ENCODE peak calls at places on chromosomes 1 and 21, in four cellular contexts. V, J, K and P are unnamed samples.
A peak's percentile ranks its signal among the peaks of the same experiment; 100 is the strongest.

GRCh38 chr1:109910963-109911798 is 532 bp downstream of the CSF1 start:
- DNase-seq in K (no peak), V (no peak), J (no peak), P (peak; percentile 79)

GRCh38 chr1:97097404-97097925 is 375.9 kb downstream of the PTBP2 start:
- DNase-seq in V (no peak), J (no peak), K (no peak), P (no peak)

GRCh38 chr1:93061895-93062792 is 16.9 kb upstream of the MTF2 start:
- DNase-seq in J (peak; percentile 36), V (no peak), K (peak; percentile 54), P (peak; percentile 53)

GRCh38 chr1:18927082-18927653 is 24.8 kb upstream of the ALDH4A1 start:
- DNase-seq in J (no peak), K (no peak), V (no peak), P (no peak)

GRCh38 chr1:164821648-164822047 is 262.7 kb downstream of the PBX1 start:
- DNase-seq in K (no peak), J (no peak), V (no peak), P (no peak)

GRCh38 chr1:115459161-115459560 is 121.1 kb upstream of the NGF start:
- DNase-seq in V (no peak), J (no peak), K (no peak), P (no peak)

GRCh38 chr1:216346521-216346920 is 76.7 kb downstream of the USH2A start:
- DNase-seq in K (no peak), V (no peak), J (no peak), P (no peak)

GRCh38 chr21:45460011-45460565 is 55.1 kb downstream of the COL18A1 start:
- DNase-seq in V (no peak), J (no peak), K (no peak), P (no peak)

GRCh38 chr1:157158967-157159366 is 20.8 kb upstream of the ETV3 start:
- DNase-seq in K (no peak), J (no peak), V (no peak), P (no peak)

GRCh38 chr21:44753357-44753756 is 42.0 kb upstream of the TSPEAR start:
- DNase-seq in K (no peak), J (no peak), V (no peak), P (no peak)

GRCh38 chr1:183098349-183098748 is 75.1 kb downstream of the LAMC1 start:
- DNase-seq in K (peak; percentile 37), V (no peak), J (no peak), P (no peak)

GRCh38 chr1:179774033-179774432 is 30.9 kb downstream of the FAM163A start:
- DNase-seq in J (no peak), K (no peak), V (no peak), P (no peak)

GRCh38 chr1:116001739-116002487 is 25.6 kb downstream of the SLC22A15 start:
- DNase-seq in V (no peak), K (no peak), J (no peak), P (no peak)

GRCh38 chr1:165877411-165877810 is 50.0 kb downstream of the UCK2 start:
- DNase-seq in K (no peak), V (no peak), J (no peak), P (no peak)

GRCh38 chr21:41220208-41220733 is 52.3 kb downstream of the BACE2 start:
- DNase-seq in J (no peak), K (no peak), V (no peak), P (no peak)

GRCh38 chr1:42951588-42951987 is 7.1 kb downstream of the SLC2A1 start:
- DNase-seq in J (no peak), V (no peak), K (no peak), P (no peak)

GRCh38 chr1:24640288-24640687 is 2.8 kb upstream of the SRRM1 start:
- DNase-seq in J (no peak), V (no peak), K (peak; percentile 26), P (peak; percentile 53)

GRCh38 chr1:174789399-174789798 is 210.3 kb upstream of the CACYBP start:
- DNase-seq in V (no peak), K (no peak), J (peak; percentile 81), P (peak; percentile 21)

GRCh38 chr1:63662846-63663245 is 69.6 kb downstream of the PGM1 start:
- DNase-seq in K (no peak), J (peak; percentile 64), V (peak; percentile 75), P (no peak)

GRCh38 chr1:119321661-119322419 is 46.7 kb upstream of the HAO2 start:
- DNase-seq in J (no peak), V (no peak), K (no peak), P (no peak)

GRCh38 chr1:1858382-1859086 is 32.4 kb downstream of the GNB1 start:
- DNase-seq in V (peak; percentile 62), K (peak; percentile 62), J (peak; percentile 81), P (peak; percentile 74)

GRCh38 chr1:27727126-27727525 is 1.4 kb downstream of the FAM76A start:
- DNase-seq in V (no peak), K (no peak), J (peak; percentile 66), P (no peak)

GRCh38 chr21:21396424-21396823 is 398.2 kb downstream of the NCAM2 start:
- DNase-seq in V (no peak), K (no peak), J (no peak), P (no peak)

GRCh38 chr1:222711319-222712252 is 705 bp downstream of the AIDA start:
- DNase-seq in J (peak; percentile 57), V (peak; percentile 55), K (peak; percentile 23), P (peak; percentile 86)

GRCh38 chr21:24420694-24421093 is 1186.6 kb downstream of the MRPL39 start:
- DNase-seq in V (no peak), J (no peak), K (no peak), P (no peak)

GRCh38 chr1:100530901-100531487 is 6.9 kb upstream of the GPR88 start:
- DNase-seq in K (no peak), J (peak; percentile 83), V (no peak), P (no peak)

GRCh38 chr1:67213164-67213563 is 46.9 kb downstream of the IL23R start:
- DNase-seq in K (peak; percentile 36), V (peak; percentile 7), J (peak; percentile 17), P (peak; percentile 22)

GRCh38 chr1:30723296-30723897 is at the start of gene MATN1:
- DNase-seq in J (no peak), V (no peak), K (no peak), P (no peak)

GRCh38 chr1:94552071-94552586 is 10.6 kb upstream of the F3 start:
- DNase-seq in V (no peak), K (peak; percentile 73), J (peak; percentile 44), P (no peak)

DNA sequence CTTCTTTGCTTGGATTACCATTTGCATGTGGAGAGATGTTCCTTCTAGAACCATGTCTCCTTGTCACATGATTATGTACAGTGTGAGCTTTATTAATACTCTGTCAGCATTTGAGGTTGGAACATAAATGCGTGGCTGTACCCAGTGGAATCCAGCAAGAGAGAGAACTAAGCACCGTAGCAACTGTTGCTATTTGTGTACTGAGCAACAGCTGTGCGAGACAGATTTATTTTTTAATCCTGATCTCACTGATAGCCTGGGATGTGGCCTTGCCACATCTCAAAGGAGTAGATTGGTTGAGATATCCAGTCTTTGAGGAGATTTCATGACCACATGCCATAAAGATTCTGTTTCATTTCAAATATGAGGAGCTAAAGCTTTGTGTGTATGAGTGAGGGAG is 43.4 kb downstream of the KIF1B start:
- DNase-seq in J (peak; percentile 90), V (peak; percentile 12), K (no peak), P (no peak)
- TF ChIP-seq MAZ in J (peak; percentile 9), V (no peak), K (no peak), P (no peak)

GRCh38 chr1:220046052-220046930 is at the start of gene EPRS1:
- DNase-seq in V (peak; percentile 93), J (peak; percentile 99), K (peak; percentile 93), P (peak; percentile 97)

GRCh38 chr1:220045356-220046051 is 801 bp downstream of the EPRS1 start:
- DNase-seq in J (no peak), V (peak; percentile 33), K (peak; percentile 4), P (peak; percentile 29)

GRCh38 chr1:220040028-220040596 is 6.2 kb downstream of the EPRS1 start:
- DNase-seq in V (no peak), K (no peak), J (no peak), P (no peak)

GRCh38 chr1:220043646-220044045 is 2.7 kb downstream of the EPRS1 start:
- DNase-seq in J (no peak), V (no peak), K (no peak), P (no peak)

GRCh38 chr1:220044683-220045355 is 1.5 kb downstream of the EPRS1 start:
- DNase-seq in V (no peak), K (peak; percentile 3), J (no peak), P (no peak)
- TF ChIP-seq MAZ in V (no peak), K (no peak), J (no peak), P (no peak)

GRCh38 chr1:155944396-155944728 is 2.9 kb downstream of the RXFP4 start:
- DNase-seq in J (no peak), K (no peak), V (no peak), P (no peak)
- TF ChIP-seq MAZ in J (no peak), K (no peak), V (no peak), P (no peak)

GRCh38 chr1:243580072-243580471 is 270.0 kb downstream of the AKT3 start:
- DNase-seq in J (peak; percentile 24), V (no peak), K (no peak), P (no peak)
- TF ChIP-seq MAZ in J (no peak), V (no peak), K (no peak), P (no peak)

DNA sequence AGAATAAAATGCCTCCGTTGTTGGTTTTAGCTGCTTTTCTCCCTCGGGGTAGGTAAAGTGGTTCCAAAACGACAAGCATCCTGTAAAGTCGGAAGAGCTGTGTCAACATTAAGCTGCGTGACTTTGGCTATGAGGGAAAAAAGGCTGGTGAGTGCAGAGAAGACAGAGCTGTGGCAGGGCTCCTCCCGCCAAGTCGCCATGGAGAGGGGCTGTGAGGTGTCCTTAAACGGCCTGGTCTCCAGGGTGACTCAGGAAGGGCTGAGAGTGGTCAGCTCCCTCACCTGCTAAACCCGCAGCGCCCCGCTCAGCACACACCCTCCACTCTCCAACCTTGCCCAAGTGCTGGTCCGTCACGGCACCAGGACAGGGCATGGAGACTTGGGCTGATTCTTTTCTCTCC is 91.6 kb upstream of the SAMD11 start:
- DNase-seq in V (no peak), J (no peak), K (no peak), P (no peak)
- TF ChIP-seq MAZ in V (no peak), J (no peak), K (no peak), P (no peak)

DNA sequence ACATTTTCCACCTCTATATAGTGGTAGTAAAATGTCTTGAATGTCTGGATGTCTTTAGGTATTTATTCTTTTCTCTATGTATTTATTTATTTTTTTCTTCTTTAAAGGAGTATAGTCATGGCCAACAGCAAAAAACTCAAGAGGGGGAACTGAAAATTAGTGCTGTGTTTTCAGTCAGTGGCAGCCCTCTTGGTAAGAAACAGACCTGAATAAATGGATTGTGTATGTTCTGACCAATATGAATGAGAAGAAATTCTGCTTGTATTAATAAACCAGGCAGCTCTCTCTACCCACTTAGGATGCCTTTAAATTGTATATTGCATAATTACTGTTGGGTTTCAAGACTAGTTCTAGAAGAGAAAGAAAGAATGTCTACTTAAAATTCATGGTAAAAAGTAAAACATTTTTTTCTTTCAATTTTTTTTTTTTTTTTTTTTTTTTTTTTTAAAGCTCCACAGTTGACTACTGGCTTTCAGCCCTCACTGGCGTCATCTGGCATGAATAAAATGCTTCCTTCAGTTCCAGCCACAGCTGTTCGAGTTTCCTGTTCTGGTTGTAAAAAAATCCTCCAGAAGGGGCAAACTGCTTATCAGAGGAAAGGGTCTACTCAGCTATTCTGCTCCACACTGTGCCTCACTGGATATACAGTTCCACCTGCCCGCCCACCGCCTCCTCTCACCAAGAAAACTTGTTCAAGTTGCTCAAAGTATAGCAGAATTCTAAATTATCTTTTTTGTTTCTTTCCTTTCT is 101.6 kb downstream of the ZMYM4 start:
- DNase-seq in K (no peak), V (no peak), J (peak; percentile 90), P (peak; percentile 24)
- TF ChIP-seq MAZ in K (no peak), V (no peak), J (no peak), P (no peak)